ENCODE peak calls at places on chromosomes 4 and X, in eight cellular contexts. J is NCI-H1092, G is colonic mucosa, R is fibroblast of mammary gland, B is substantia nigra, C is breast epithelium, Y is GM12865, H is fibroblast of the conjunctiva. V is an unnamed sample.

GRCh38 chrX:45515262-45516215 is 314.9 kb upstream of the DIPK2B start:
- DNase-seq in G (peak), B (peak), J (no peak), C (peak), H (peak), R (peak), Y (peak), V (peak)

GRCh38 chr4:41156574-41156973 is 57.8 kb downstream of the APBB2 start:
- DNase-seq in B (no peak), R (peak), C (no peak), Y (no peak), J (no peak), H (no peak), G (no peak), V (no peak)

GRCh38 chr4:141416219-141416618 is 195.5 kb downstream of the ZNF330 start:
- DNase-seq in J (no peak), G (no peak), R (peak), C (no peak), Y (no peak), H (no peak), B (no peak), V (no peak)

GRCh38 chr4:98448923-98449322 is 187.7 kb downstream of the RAP1GDS1 start:
- DNase-seq in B (no peak), C (no peak), H (no peak), R (no peak), Y (peak), J (no peak), G (no peak), V (no peak)

GRCh38 chr4:174120446-174121142 is 162.9 kb downstream of the FBXO8 start:
- DNase-seq in R (peak), G (peak), H (peak), Y (peak), C (no peak), B (no peak), J (peak), V (no peak)

GRCh38 chrX:15985937-15986336 is 131.3 kb upstream of the AP1S2 start:
- DNase-seq in Y (peak), J (no peak), B (no peak), H (no peak), G (no peak), R (peak), C (no peak), V (no peak)

GRCh38 chr4:144582105-144582850 is 63.7 kb upstream of the HHIP start:
- DNase-seq in C (no peak), J (no peak), R (peak), Y (no peak), B (no peak), G (no peak), H (no peak), V (no peak)

GRCh38 chr4:138310498-138310897 is 68.3 kb upstream of the SLC7A11 start:
- DNase-seq in R (peak), G (no peak), Y (no peak), J (no peak), H (no peak), B (no peak), C (no peak), V (no peak)